ENCODE peak calls at places on chromosomes 4 and X, in ten cellular contexts. U, L, O, P, A, T, F, K, V and N are unnamed samples.

GRCh38 chrX:84046403-84046984 is 141.5 kb downstream of the RPS6KA6 start:
- DNase-seq in U (peak; percentile 33), L (no peak), O (peak; percentile 19), P (no peak), A (peak; percentile 20), T (no peak), F (no peak), K (peak; percentile 63), V (peak; percentile 9), N (peak; percentile 1)

GRCh38 chr4:8538703-8539567 is 41.3 kb upstream of the GPR78 start:
- DNase-seq in U (peak; percentile 33), L (no peak), O (no peak), P (no peak), A (peak; percentile 3), T (no peak), F (no peak), K (no peak), V (peak; percentile 6), N (peak; percentile 19)

GRCh38 chrX:80229626-80230025 is 190.6 kb upstream of the TENT5D start:
- DNase-seq in U (no peak), L (no peak), O (no peak), P (no peak), A (no peak), T (no peak), F (no peak), K (no peak), V (no peak), N (no peak)

GRCh38 chr4:110211007-110211769 is 12.8 kb upstream of the ELOVL6 start:
- DNase-seq in U (peak; percentile 41), L (no peak), O (no peak), P (peak; percentile 4), A (no peak), T (no peak), F (no peak), K (peak; percentile 69), V (peak; percentile 46), N (no peak)

GRCh38 chr4:103306870-103307345 is 108.8 kb upstream of the CENPE start:
- DNase-seq in U (peak; percentile 7), L (no peak), O (no peak), P (no peak), A (no peak), T (peak; percentile 40), F (no peak), K (no peak), V (no peak), N (no peak)

GRCh38 chrX:141936080-141936479 is 32.4 kb downstream of the MAGEC1 start:
- DNase-seq in U (no peak), L (no peak), O (no peak), P (no peak), A (no peak), T (no peak), F (no peak), K (peak; percentile 24), V (no peak), N (no peak)

GRCh38 chr4:48017108-48017527 is 546 bp downstream of the NIPAL1 start:
- DNase-seq in U (peak; percentile 33), L (peak; percentile 62), O (peak; percentile 57), P (peak; percentile 19), A (peak; percentile 13), T (peak; percentile 52), F (no peak), K (no peak), V (peak; percentile 56), N (peak; percentile 57)

GRCh38 chr4:137532869-137533236 is 559 bp upstream of the PCDH18 start:
- DNase-seq in U (no peak), L (no peak), O (no peak), P (no peak), A (no peak), T (no peak), F (no peak), K (peak; percentile 69), V (no peak), N (no peak)

GRCh38 chr4:7366958-7367353 is 67.8 kb downstream of the PSAPL1 start:
- DNase-seq in U (no peak), L (no peak), O (no peak), P (no peak), A (no peak), T (no peak), F (no peak), K (no peak), V (no peak), N (no peak)

GRCh38 chr4:94690851-94691254 is 66.9 kb upstream of the BMPR1B start:
- DNase-seq in U (peak; percentile 1), L (no peak), O (no peak), P (no peak), A (no peak), T (no peak), F (no peak), K (no peak), V (no peak), N (no peak)

GRCh38 chrX:40646489-40647306 is 663 bp downstream of the CXorf38 start:
- DNase-seq in U (peak; percentile 26), L (peak; percentile 29), O (peak; percentile 16), P (peak; percentile 25), A (no peak), T (peak; percentile 66), F (no peak), K (peak; percentile 19), V (peak; percentile 24), N (no peak)

GRCh38 chr4:74632634-74633033 is 161.7 kb downstream of the BTC start:
- DNase-seq in U (peak; percentile 35), L (peak; percentile 2), O (no peak), P (no peak), A (peak; percentile 64), T (peak; percentile 36), F (no peak), K (no peak), V (peak; percentile 99), N (peak; percentile 63)

GRCh38 chr4:113116414-113117345 is 67.2 kb downstream of the ANK2 start:
- DNase-seq in U (no peak), L (no peak), O (no peak), P (no peak), A (no peak), T (no peak), F (peak; percentile 15), K (no peak), V (no peak), N (no peak)

GRCh38 chr4:39410415-39410814 is 3.7 kb downstream of the KLB start:
- DNase-seq in U (no peak), L (no peak), O (no peak), P (no peak), A (no peak), T (no peak), F (no peak), K (no peak), V (peak; percentile 38), N (no peak)

GRCh38 chr4:127162741-127163140 is 470.0 kb upstream of the INTU start:
- DNase-seq in U (no peak), L (no peak), O (no peak), P (no peak), A (no peak), T (no peak), F (no peak), K (no peak), V (no peak), N (no peak)

GRCh38 chr4:137905930-137906329 is 336.2 kb downstream of the SLC7A11 start:
- DNase-seq in U (no peak), L (no peak), O (no peak), P (no peak), A (no peak), T (no peak), F (no peak), K (no peak), V (no peak), N (no peak)

GRCh38 chr4:5992171-5993062 is 25.8 kb downstream of the C4orf50 start:
- DNase-seq in U (no peak), L (no peak), O (no peak), P (no peak), A (no peak), T (no peak), F (peak; percentile 79), K (no peak), V (no peak), N (no peak)

GRCh38 chr4:111064342-111064993 is 441.6 kb upstream of the PITX2 start:
- DNase-seq in U (no peak), L (no peak), O (no peak), P (no peak), A (no peak), T (no peak), F (no peak), K (peak; percentile 95), V (no peak), N (no peak)

GRCh38 chrX:72621619-72622485 is 49.2 kb upstream of the HDAC8 start:
- DNase-seq in U (no peak), L (no peak), O (no peak), P (no peak), A (peak; percentile 49), T (no peak), F (no peak), K (no peak), V (peak; percentile 66), N (no peak)

GRCh38 chr4:10305816-10306215 is 151.4 kb downstream of the ZNF518B start:
- DNase-seq in U (no peak), L (no peak), O (no peak), P (no peak), A (no peak), T (no peak), F (no peak), K (no peak), V (no peak), N (no peak)

GRCh38 chr4:176387571-176387970 is 67.8 kb downstream of the SPCS3 start:
- DNase-seq in U (no peak), L (no peak), O (no peak), P (no peak), A (no peak), T (no peak), F (no peak), K (no peak), V (no peak), N (no peak)